ENCODE peak calls at places on chromosomes 4 and X, in five cellular contexts. W, V, R, Z and H are unnamed samples.
A peak's percentile ranks its signal among the peaks of the same experiment; 100 is the strongest.

GRCh38 chrX:11188664-11189063 is 77.5 kb downstream of the HCCS start:
- DNase-seq in W (no peak), V (no peak), R (no peak), Z (no peak), H (no peak)

GRCh38 chrX:14673236-14673635 is 143.9 kb downstream of the GLRA2 start:
- DNase-seq in W (no peak), V (no peak), R (no peak), Z (no peak), H (no peak)

GRCh38 chrX:154004315-154004714 is 15.4 kb downstream of the IRAK1 start:
- DNase-seq in W (no peak), V (no peak), R (no peak), Z (no peak), H (no peak)

GRCh38 chrX:143580266-143580665 is 55.6 kb downstream of the SLITRK4 start:
- DNase-seq in W (no peak), V (peak; percentile 69), R (no peak), Z (no peak), H (no peak)

GRCh38 chr4:113405874-113406722 is 355.4 kb downstream of the CAMK2D start:
- DNase-seq in W (no peak), V (no peak), R (no peak), Z (no peak), H (no peak)

GRCh38 chr4:6562931-6563901 is 11.8 kb upstream of the MAN2B2 start:
- DNase-seq in W (no peak), V (no peak), R (no peak), Z (peak; percentile 41), H (no peak)

GRCh38 chr4:149987777-149988410 is 90.4 kb upstream of the DCLK2 start:
- DNase-seq in W (no peak), V (no peak), R (no peak), Z (no peak), H (no peak)

GRCh38 chrX:153903238-153903980 is 1.1 kb upstream of the AVPR2 start:
- DNase-seq in W (no peak), V (peak; percentile 53), R (no peak), Z (peak; percentile 61), H (no peak)

GRCh38 chr4:72858328-72858727 is 211.2 kb downstream of the COX18 start:
- DNase-seq in W (no peak), V (no peak), R (no peak), Z (no peak), H (no peak)

GRCh38 chr4:119632216-119632615 is 3.6 kb upstream of the PDE5A start:
- DNase-seq in W (no peak), V (no peak), R (no peak), Z (no peak), H (no peak)

GRCh38 chr4:87807402-87807801 is 8.0 kb downstream of the IBSP start:
- DNase-seq in W (no peak), V (no peak), R (no peak), Z (no peak), H (no peak)

GRCh38 chr4:38157592-38157991 is 197.4 kb downstream of the PTTG2 start:
- DNase-seq in W (no peak), V (no peak), R (no peak), Z (no peak), H (no peak)

GRCh38 chrX:136450050-136450830 is 37.5 kb upstream of the BRS3 start:
- DNase-seq in W (no peak), V (no peak), R (no peak), Z (no peak), H (no peak)